ENCODE peak calls at places on chromosome 2, in six cellular contexts. One of them, this sample, is unnamed. For H3K9me3, the result is how much of the 10 kb centered on the place peaks cover.

GRCh38 chr2:28704621-28705020 is 47.0 kb upstream of the PPP1CB start:
- DNase-seq in esophagus squamous epithelium: no peak
- DNase-seq in astrocyte: no peak
- DNase-seq in neuronal stem cell: no peak
- DNase-seq in upper lobe of right lung: no peak
- DNase-seq in WERI-Rb-1: peak
- DNase-seq in this sample: no peak

GRCh38 chr2:189506514-189506976 is 65.3 kb downstream of the WDR75 start:
- DNase-seq in upper lobe of right lung: no peak
- DNase-seq in astrocyte: peak
- DNase-seq in esophagus squamous epithelium: no peak
- DNase-seq in WERI-Rb-1: no peak
- DNase-seq in neuronal stem cell: no peak
- DNase-seq in this sample: no peak

GRCh38 chr2:118613742-118614141 is 233.7 kb downstream of the EN1 start:
- DNase-seq in esophagus squamous epithelium: no peak
- DNase-seq in neuronal stem cell: no peak
- DNase-seq in astrocyte: no peak
- DNase-seq in WERI-Rb-1: no peak
- DNase-seq in upper lobe of right lung: no peak
- DNase-seq in this sample: no peak

GRCh38 chr2:175684466-175684865 is 317.6 kb downstream of the LNPK start:
- DNase-seq in astrocyte: no peak
- DNase-seq in WERI-Rb-1: no peak
- DNase-seq in upper lobe of right lung: no peak
- DNase-seq in esophagus squamous epithelium: no peak
- DNase-seq in neuronal stem cell: no peak
- DNase-seq in this sample: no peak

GRCh38 chr2:2935445-2936149 is 442.0 kb downstream of the EIPR1 start:
- DNase-seq in astrocyte: no peak
- DNase-seq in upper lobe of right lung: no peak
- DNase-seq in WERI-Rb-1: no peak
- DNase-seq in neuronal stem cell: no peak
- DNase-seq in esophagus squamous epithelium: no peak
- DNase-seq in this sample: no peak

GRCh38 chr2:46580416-46580815 is 101.1 kb downstream of the TMEM247 start:
- DNase-seq in neuronal stem cell: no peak
- DNase-seq in upper lobe of right lung: no peak
- DNase-seq in WERI-Rb-1: no peak
- DNase-seq in astrocyte: no peak
- DNase-seq in esophagus squamous epithelium: no peak
- DNase-seq in this sample: no peak

GRCh38 chr2:149100739-149101699 is 62.5 kb downstream of the LYPD6B start:
- DNase-seq in esophagus squamous epithelium: no peak
- DNase-seq in astrocyte: no peak
- DNase-seq in neuronal stem cell: no peak
- DNase-seq in WERI-Rb-1: no peak
- DNase-seq in upper lobe of right lung: no peak
- DNase-seq in this sample: no peak

GRCh38 chr2:207502799-207503198 is 27.0 kb upstream of the CREB1 start:
- DNase-seq in upper lobe of right lung: no peak
- DNase-seq in WERI-Rb-1: no peak
- DNase-seq in astrocyte: no peak
- DNase-seq in esophagus squamous epithelium: no peak
- DNase-seq in neuronal stem cell: no peak
- DNase-seq in this sample: no peak

GRCh38 chr2:124027182-124027581 is 2.1 kb downstream of the CNTNAP5 start:
- DNase-seq in esophagus squamous epithelium: no peak
- DNase-seq in WERI-Rb-1: peak
- DNase-seq in upper lobe of right lung: no peak
- DNase-seq in astrocyte: peak
- DNase-seq in neuronal stem cell: peak
- DNase-seq in this sample: no peak

GRCh38 chr2:109129921-109130725 is 1.1 kb downstream of the SH3RF3 start:
- DNase-seq in neuronal stem cell: no peak
- DNase-seq in upper lobe of right lung: no peak
- DNase-seq in astrocyte: peak
- DNase-seq in WERI-Rb-1: no peak
- DNase-seq in esophagus squamous epithelium: no peak
- DNase-seq in this sample: no peak

GRCh38 chr2:190023860-190024259 is 38.7 kb downstream of the MSTN start:
- DNase-seq in astrocyte: peak
- DNase-seq in WERI-Rb-1: no peak
- DNase-seq in upper lobe of right lung: no peak
- DNase-seq in neuronal stem cell: peak
- DNase-seq in esophagus squamous epithelium: no peak
- DNase-seq in this sample: no peak

GRCh38 chr2:168278424-168278888 is 31.1 kb upstream of the STK39 start:
- DNase-seq in WERI-Rb-1: peak
- DNase-seq in neuronal stem cell: no peak
- DNase-seq in upper lobe of right lung: no peak
- DNase-seq in esophagus squamous epithelium: no peak
- DNase-seq in astrocyte: peak
- DNase-seq in this sample: no peak

GRCh38 chr2:25899404-25899925 is 21.2 kb upstream of the ASXL2 start:
- DNase-seq in WERI-Rb-1: no peak
- DNase-seq in upper lobe of right lung: peak
- DNase-seq in esophagus squamous epithelium: no peak
- DNase-seq in neuronal stem cell: no peak
- DNase-seq in astrocyte: no peak
- DNase-seq in this sample: no peak

GRCh38 chr2:114543106-114543806 is 100.8 kb downstream of the DPP10 start:
- DNase-seq in esophagus squamous epithelium: no peak
- DNase-seq in WERI-Rb-1: peak
- DNase-seq in astrocyte: no peak
- DNase-seq in neuronal stem cell: no peak
- DNase-seq in upper lobe of right lung: no peak
- DNase-seq in this sample: no peak

GRCh38 chr2:1743396-1744150 is 742 bp downstream of the PXDN start:
- DNase-seq in esophagus squamous epithelium: no peak
- DNase-seq in upper lobe of right lung: peak
- DNase-seq in neuronal stem cell: no peak
- DNase-seq in WERI-Rb-1: peak
- DNase-seq in astrocyte: peak
- DNase-seq in this sample: no peak

GRCh38 chr2:227973241-227973640 is 101.8 kb downstream of the DAW1 start:
- DNase-seq in esophagus squamous epithelium: no peak
- DNase-seq in astrocyte: no peak
- DNase-seq in upper lobe of right lung: no peak
- DNase-seq in WERI-Rb-1: no peak
- DNase-seq in neuronal stem cell: no peak
- DNase-seq in this sample: no peak

GRCh38 chr2:239946570-239947311 is 78.4 kb downstream of the NDUFA10 start:
- DNase-seq in WERI-Rb-1: no peak
- DNase-seq in upper lobe of right lung: peak
- DNase-seq in esophagus squamous epithelium: no peak
- DNase-seq in neuronal stem cell: no peak
- DNase-seq in astrocyte: no peak
- DNase-seq in this sample: no peak

GRCh38 chr2:16063955-16064633 is 123.7 kb downstream of the MYCN start:
- DNase-seq in astrocyte: no peak
- DNase-seq in neuronal stem cell: no peak
- DNase-seq in upper lobe of right lung: no peak
- DNase-seq in esophagus squamous epithelium: no peak
- DNase-seq in WERI-Rb-1: no peak
- DNase-seq in this sample: no peak

GRCh38 chr2:16060936-16061338 is 120.6 kb downstream of the MYCN start:
- DNase-seq in neuronal stem cell: no peak
- DNase-seq in astrocyte: no peak
- DNase-seq in WERI-Rb-1: no peak
- DNase-seq in upper lobe of right lung: no peak
- DNase-seq in esophagus squamous epithelium: no peak
- DNase-seq in this sample: no peak

GRCh38 chr2:16063251-16063850 is 123.0 kb downstream of the MYCN start:
- DNase-seq in esophagus squamous epithelium: no peak
- DNase-seq in neuronal stem cell: no peak
- DNase-seq in upper lobe of right lung: no peak
- DNase-seq in astrocyte: no peak
- DNase-seq in WERI-Rb-1: no peak
- DNase-seq in this sample: no peak

GRCh38 chr2:16061406-16062217 is 121.3 kb downstream of the MYCN start:
- DNase-seq in WERI-Rb-1: peak
- DNase-seq in astrocyte: no peak
- DNase-seq in neuronal stem cell: no peak
- DNase-seq in esophagus squamous epithelium: no peak
- DNase-seq in upper lobe of right lung: no peak
- DNase-seq in this sample: no peak

DNA sequence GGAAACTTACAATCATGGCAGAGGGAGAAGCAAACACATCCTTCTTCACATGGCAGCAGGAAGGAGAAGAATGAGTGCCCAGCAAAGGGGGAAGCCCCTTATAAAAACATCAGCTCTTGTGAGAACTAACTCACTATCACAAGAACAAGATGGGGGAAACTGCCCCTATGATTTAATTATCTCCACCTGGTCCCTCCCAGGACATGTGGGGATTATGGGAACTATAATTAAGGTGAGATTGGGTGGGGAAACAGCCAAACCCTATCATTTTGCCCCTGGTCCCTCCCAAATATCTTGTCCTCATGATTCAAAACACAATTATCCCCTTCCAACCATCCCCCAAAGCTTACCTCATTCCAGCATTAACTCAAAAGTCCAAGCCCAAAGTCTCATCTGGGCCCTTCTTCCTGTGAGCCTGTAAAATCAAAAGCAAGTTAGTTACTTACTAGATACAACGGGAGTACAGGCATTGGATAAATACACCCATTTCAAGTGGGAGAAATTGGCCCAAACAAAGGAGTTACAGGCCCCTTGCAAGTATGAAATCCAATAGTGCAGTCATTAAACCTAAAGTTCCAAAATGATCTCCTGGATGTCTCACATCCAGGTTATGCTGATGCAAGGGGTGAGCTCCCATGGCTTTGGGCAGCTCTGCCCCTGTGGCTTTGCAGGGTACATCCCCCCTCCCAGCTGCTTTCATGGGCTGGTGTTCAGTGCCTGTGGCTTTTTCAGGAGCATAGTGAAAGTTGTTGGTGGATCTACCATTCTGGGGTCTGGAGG is 122.3 kb downstream of the MYCN start:
- DNase-seq in neuronal stem cell: no peak
- DNase-seq in astrocyte: no peak
- DNase-seq in esophagus squamous epithelium: no peak
- DNase-seq in WERI-Rb-1: no peak
- DNase-seq in upper lobe of right lung: no peak
- DNase-seq in this sample: no peak
- H3K9me3 ChIP-seq in neuronal stem cell: under half
- H3K9me3 ChIP-seq in astrocyte: under half
- H3K9me3 ChIP-seq in esophagus squamous epithelium: under half
- H3K9me3 ChIP-seq in WERI-Rb-1: under half
- H3K9me3 ChIP-seq in upper lobe of right lung: under half
- H3K9me3 ChIP-seq in this sample: under half

GRCh38 chr2:133054297-133054696 is 384.3 kb upstream of the LYPD1 start:
- DNase-seq in astrocyte: peak
- DNase-seq in neuronal stem cell: no peak
- DNase-seq in upper lobe of right lung: no peak
- DNase-seq in WERI-Rb-1: no peak
- DNase-seq in esophagus squamous epithelium: no peak
- DNase-seq in this sample: no peak

DNA sequence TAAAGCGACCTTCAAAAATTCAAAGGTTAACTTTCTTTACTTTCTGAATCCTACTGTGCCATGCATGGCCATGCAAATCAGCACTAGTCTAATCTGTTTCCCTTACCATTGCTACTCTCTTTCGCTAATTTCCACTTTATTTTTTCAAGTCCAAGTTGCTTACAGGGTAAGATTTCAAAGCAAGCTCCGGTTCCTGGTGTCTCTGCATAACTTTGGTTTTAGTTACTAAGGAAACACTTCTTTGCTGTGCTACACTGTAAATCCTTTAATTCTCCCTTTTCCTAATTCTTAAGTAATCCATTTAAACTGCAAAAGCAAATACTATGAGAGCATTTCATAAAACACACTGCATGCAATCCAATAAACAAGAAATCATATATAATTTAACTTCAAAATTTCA is 383.5 kb upstream of the LYPD1 start:
- DNase-seq in upper lobe of right lung: no peak
- DNase-seq in esophagus squamous epithelium: no peak
- DNase-seq in astrocyte: peak
- DNase-seq in neuronal stem cell: no peak
- DNase-seq in WERI-Rb-1: no peak
- DNase-seq in this sample: no peak
- H3K9me3 ChIP-seq in upper lobe of right lung: under half
- H3K9me3 ChIP-seq in esophagus squamous epithelium: under half
- H3K9me3 ChIP-seq in astrocyte: under half
- H3K9me3 ChIP-seq in neuronal stem cell: under half
- H3K9me3 ChIP-seq in WERI-Rb-1: under half
- H3K9me3 ChIP-seq in this sample: under half

GRCh38 chr2:128037624-128038023 is 9.8 kb upstream of the SAP130 start:
- DNase-seq in upper lobe of right lung: no peak
- DNase-seq in neuronal stem cell: no peak
- DNase-seq in esophagus squamous epithelium: no peak
- DNase-seq in WERI-Rb-1: no peak
- DNase-seq in astrocyte: no peak
- DNase-seq in this sample: no peak

GRCh38 chr2:128041561-128041960 is 13.7 kb upstream of the SAP130 start:
- DNase-seq in WERI-Rb-1: no peak
- DNase-seq in astrocyte: no peak
- DNase-seq in esophagus squamous epithelium: no peak
- DNase-seq in neuronal stem cell: no peak
- DNase-seq in upper lobe of right lung: no peak
- DNase-seq in this sample: no peak

GRCh38 chr2:128043041-128043440 is 15.2 kb upstream of the SAP130 start:
- DNase-seq in esophagus squamous epithelium: no peak
- DNase-seq in astrocyte: no peak
- DNase-seq in neuronal stem cell: no peak
- DNase-seq in WERI-Rb-1: no peak
- DNase-seq in upper lobe of right lung: no peak
- DNase-seq in this sample: no peak

GRCh38 chr2:128039535-128039934 is 11.7 kb upstream of the SAP130 start:
- DNase-seq in neuronal stem cell: no peak
- DNase-seq in esophagus squamous epithelium: no peak
- DNase-seq in astrocyte: no peak
- DNase-seq in upper lobe of right lung: no peak
- DNase-seq in WERI-Rb-1: no peak
- DNase-seq in this sample: no peak

DNA sequence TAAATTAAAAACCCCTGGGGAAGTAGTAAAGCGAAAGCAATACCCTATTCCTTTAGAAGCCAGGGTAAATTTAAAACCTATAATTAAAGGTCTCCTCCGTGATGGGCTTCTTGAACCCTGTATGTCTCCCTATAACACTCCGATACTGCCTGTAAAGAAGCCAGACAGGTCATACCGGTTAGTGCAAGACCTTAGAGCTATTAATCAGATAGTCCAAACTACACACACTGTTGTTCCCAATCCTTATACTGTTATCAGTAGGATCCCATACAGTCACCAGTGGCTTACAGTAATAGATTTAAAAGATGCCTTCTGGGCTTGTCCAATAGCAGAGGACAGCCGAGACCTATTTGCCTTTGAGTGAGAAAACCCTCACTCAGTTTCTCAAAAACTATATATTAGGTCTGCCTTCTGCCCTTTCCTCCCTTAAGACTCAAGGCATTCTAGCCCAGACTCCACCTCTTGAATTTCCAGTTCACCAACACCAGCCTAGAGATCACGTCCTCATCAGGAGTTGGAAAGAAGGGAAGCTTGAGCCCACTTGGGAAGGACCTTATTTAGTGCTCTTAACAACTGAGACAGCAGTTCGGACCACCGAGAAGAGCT is 12.4 kb upstream of the SAP130 start:
- DNase-seq in esophagus squamous epithelium: no peak
- DNase-seq in WERI-Rb-1: no peak
- DNase-seq in astrocyte: no peak
- DNase-seq in neuronal stem cell: no peak
- DNase-seq in upper lobe of right lung: no peak
- DNase-seq in this sample: no peak
- H3K9me3 ChIP-seq in esophagus squamous epithelium: half or more
- H3K9me3 ChIP-seq in WERI-Rb-1: under half
- H3K9me3 ChIP-seq in astrocyte: under half
- H3K9me3 ChIP-seq in neuronal stem cell: under half
- H3K9me3 ChIP-seq in upper lobe of right lung: under half
- H3K9me3 ChIP-seq in this sample: under half

GRCh38 chr2:65186093-65186868 is 41.4 kb upstream of the ACTR2 start:
- DNase-seq in esophagus squamous epithelium: no peak
- DNase-seq in WERI-Rb-1: no peak
- DNase-seq in upper lobe of right lung: no peak
- DNase-seq in astrocyte: no peak
- DNase-seq in neuronal stem cell: no peak
- DNase-seq in this sample: no peak
- H3K9me3 ChIP-seq in esophagus squamous epithelium: under half
- H3K9me3 ChIP-seq in WERI-Rb-1: under half
- H3K9me3 ChIP-seq in upper lobe of right lung: under half
- H3K9me3 ChIP-seq in astrocyte: under half
- H3K9me3 ChIP-seq in neuronal stem cell: under half
- H3K9me3 ChIP-seq in this sample: under half

This sample was measured in effector memory CD4-positive, alpha-beta T cell.